ENCODE peak calls at places on chromosomes 16 and 17, in ten cellular contexts. N is NCI-H1048, U is T follicular helper cell, X is MM.1S, H is neuronal stem cell, S is EH, B is iPS-NIHi11, V is AG08396, P is NCI-H774, L is memory B cell. G is an unnamed sample.

GRCh38 chr16:11583171-11583570 is 3.5 kb downstream of the LITAF start:
- DNase-seq in P (no peak), L (no peak), X (no peak), H (no peak), S (peak; percentile 53), N (no peak), U (no peak), V (peak; percentile 43), B (no peak), G (no peak)

GRCh38 chr17:4599505-4600281 is 15.4 kb downstream of the SMTNL2 start:
- DNase-seq in H (peak; percentile 44), V (no peak), U (no peak), B (peak; percentile 72), P (no peak), X (no peak), S (no peak), N (no peak), L (no peak), G (no peak)

GRCh38 chr17:77320501-77321256 is 179.9 kb downstream of the SEC14L1 start:
- DNase-seq in B (no peak), V (no peak), P (no peak), H (no peak), N (no peak), L (peak; percentile 82), X (peak; percentile 67), U (no peak), S (peak; percentile 69), G (peak; percentile 50)

GRCh38 chr17:3732171-3732570 is 8.5 kb downstream of the HASPIN start:
- DNase-seq in X (peak; percentile 41), B (no peak), U (no peak), S (peak; percentile 70), P (no peak), N (no peak), V (no peak), L (no peak), H (no peak), G (no peak)

GRCh38 chr16:77298638-77299360 is 99.6 kb downstream of the SYCE1L start:
- DNase-seq in X (no peak), S (peak; percentile 98), V (peak; percentile 15), L (no peak), B (no peak), U (no peak), H (no peak), P (no peak), N (no peak), G (peak; percentile 38)

GRCh38 chr16:48385272-48385953 is at the start of gene SIAH1:
- DNase-seq in U (peak; percentile 81), B (peak; percentile 93), S (peak; percentile 83), N (peak; percentile 17), H (peak; percentile 91), X (peak; percentile 82), V (peak; percentile 97), P (peak; percentile 83), L (peak; percentile 93), G (peak; percentile 91)

GRCh38 chr17:58375811-58376210 is 23.8 kb upstream of the SUPT4H1 start:
- DNase-seq in V (no peak), P (no peak), U (no peak), H (no peak), L (no peak), S (no peak), X (no peak), N (no peak), B (no peak), G (no peak)

GRCh38 chr17:52032454-52032853 is 126.1 kb downstream of the CA10 start:
- DNase-seq in S (no peak), X (no peak), P (no peak), U (no peak), B (no peak), H (no peak), L (no peak), N (no peak), V (no peak), G (no peak)

GRCh38 chr17:8359769-8360168 is 16.7 kb downstream of the KRABD2 start:
- DNase-seq in P (no peak), N (no peak), L (no peak), V (peak; percentile 66), U (no peak), H (no peak), S (peak; percentile 84), B (no peak), X (no peak), G (peak; percentile 54)

GRCh38 chr16:10886739-10887269 is 9.8 kb downstream of the CIITA start:
- DNase-seq in B (no peak), U (no peak), V (no peak), S (no peak), L (no peak), X (no peak), N (no peak), P (no peak), H (no peak), G (no peak)

GRCh38 chr16:12470311-12471229 is 333.1 kb downstream of the CPPED1 start:
- DNase-seq in P (no peak), L (no peak), S (no peak), B (no peak), V (peak; percentile 71), H (no peak), U (no peak), N (no peak), X (no peak), G (no peak)

GRCh38 chr17:75077072-75077489 is 10.7 kb upstream of the SLC16A5 start:
- DNase-seq in L (no peak), U (no peak), H (no peak), N (no peak), B (peak; percentile 45), X (no peak), V (no peak), S (no peak), P (no peak), G (no peak)

GRCh38 chr16:50284131-50284911 is 18.0 kb downstream of the ADCY7 start:
- DNase-seq in X (no peak), B (no peak), P (no peak), S (no peak), U (no peak), V (no peak), L (no peak), N (no peak), H (no peak), G (no peak)

GRCh38 chr16:70665113-70665694 is 18.8 kb downstream of the IL34 start:
- DNase-seq in U (no peak), B (no peak), V (no peak), L (no peak), X (no peak), N (no peak), P (no peak), S (no peak), H (no peak), G (no peak)

GRCh38 chr16:72921106-72921505 is 126.8 kb downstream of the ZFHX3 start:
- DNase-seq in U (no peak), H (no peak), V (no peak), X (no peak), L (no peak), P (no peak), S (no peak), N (no peak), B (no peak), G (no peak)

GRCh38 chr17:73939808-73940207 is 263.7 kb upstream of the RPL38 start:
- DNase-seq in X (no peak), N (no peak), S (no peak), V (no peak), U (no peak), P (no peak), H (no peak), L (no peak), B (no peak), G (no peak)

GRCh38 chr17:30926516-30926915 is 4.8 kb downstream of the ADAP2 start:
- DNase-seq in X (no peak), N (no peak), P (no peak), V (no peak), L (no peak), B (no peak), U (no peak), S (no peak), H (no peak), G (no peak)

GRCh38 chr16:24718967-24719521 is 10.4 kb upstream of the TNRC6A start:
- DNase-seq in P (no peak), B (no peak), H (no peak), X (no peak), N (no peak), S (no peak), U (no peak), V (no peak), L (no peak), G (no peak)

GRCh38 chr16:84614914-84615813 is 2.7 kb downstream of the COTL1 start:
- DNase-seq in U (no peak), X (no peak), B (no peak), S (peak; percentile 36), H (no peak), N (no peak), V (no peak), P (no peak), L (no peak), G (no peak)

GRCh38 chr17:19538095-19539039 is 4.7 kb downstream of the SLC47A1 start:
- DNase-seq in U (no peak), X (peak; percentile 57), H (no peak), B (no peak), V (no peak), P (no peak), S (no peak), N (no peak), L (no peak), G (no peak)

GRCh38 chr16:84841787-84842300 is 22.1 kb downstream of the CRISPLD2 start:
- DNase-seq in P (peak; percentile 71), X (no peak), U (no peak), B (peak; percentile 81), S (no peak), L (no peak), H (no peak), N (no peak), V (no peak), G (no peak)

GRCh38 chr17:78128616-78129384 is at the start of gene TMC6:
- DNase-seq in N (no peak), S (peak; percentile 11), U (peak; percentile 63), P (peak; percentile 73), V (peak; percentile 67), L (peak; percentile 59), X (peak; percentile 91), B (peak; percentile 93), H (peak; percentile 48), G (peak; percentile 73)

GRCh38 chr17:76695059-76695892 is 15.5 kb downstream of the MXRA7 start:
- DNase-seq in N (no peak), V (no peak), U (no peak), L (no peak), X (peak; percentile 81), H (no peak), S (no peak), P (no peak), B (no peak), G (no peak)

GRCh38 chr17:1905190-1905919 is 75.5 kb downstream of the RPA1 start:
- DNase-seq in P (no peak), B (no peak), N (no peak), V (no peak), H (no peak), X (no peak), L (no peak), S (no peak), U (no peak), G (no peak)

GRCh38 chr17:30336369-30337171 is 2.7 kb upstream of the TMIGD1 start:
- DNase-seq in H (peak; percentile 29), V (no peak), N (peak; percentile 62), L (peak; percentile 41), X (peak; percentile 71), P (peak; percentile 80), B (peak; percentile 60), U (peak; percentile 44), S (peak; percentile 67), G (no peak)

GRCh38 chr16:70410736-70411135 is 28.2 kb downstream of the ST3GAL2 start:
- DNase-seq in V (no peak), S (no peak), P (no peak), H (no peak), B (no peak), L (no peak), N (no peak), X (no peak), U (no peak), G (no peak)

GRCh38 chr17:17626151-17626805 is 34.8 kb upstream of the PEMT start:
- DNase-seq in B (peak; percentile 84), U (no peak), L (no peak), X (no peak), P (peak; percentile 17), N (no peak), S (no peak), V (no peak), H (peak; percentile 27), G (no peak)

GRCh38 chr16:66617010-66617434 is 12.5 kb downstream of the CMTM3 start:
- DNase-seq in P (no peak), X (no peak), N (no peak), B (no peak), U (no peak), H (no peak), L (no peak), S (no peak), V (no peak), G (no peak)